ENCODE peak calls at places on chromosomes 16 and 17, in six cellular contexts. U is HepG2, O is GM12878, A is SK-N-SH, G is HCT116, E is H1. J is an unnamed sample. For H3K9me3, the result is how much of the 10 kb centered on the place peaks cover.

GRCh38 chr17:77313831-77314230 is 173.1 kb downstream of the SEC14L1 start:
- DNase-seq in G (no peak), O (no peak), A (no peak), E (no peak), U (no peak), J (no peak)

GRCh38 chr17:42513686-42514085 is 22.4 kb upstream of the NAGLU start:
- DNase-seq in A (no peak), E (no peak), G (no peak), U (no peak), O (no peak), J (no peak)

GRCh38 chr17:20008242-20009051 is 712 bp upstream of the SPECC1 start:
- DNase-seq in E (no peak), O (no peak), A (peak), G (no peak), U (no peak), J (no peak)

GRCh38 chr16:67161595-67162058 is 1.9 kb downstream of the FBXL8 start:
- DNase-seq in O (no peak), A (no peak), U (no peak), E (peak), G (no peak), J (no peak)

GRCh38 chr17:79936661-79937434 is 97.6 kb upstream of the CBX4 start:
- DNase-seq in O (no peak), A (no peak), G (no peak), E (no peak), U (no peak), J (no peak)

GRCh38 chr17:75566456-75567233 is 21.0 kb upstream of the MYO15B start:
- DNase-seq in A (no peak), E (no peak), O (no peak), U (no peak), G (no peak), J (no peak)

GRCh38 chr17:45143101-45143670 is 5.1 kb upstream of the HEXIM1 start:
- DNase-seq in A (no peak), G (no peak), U (no peak), O (no peak), E (no peak), J (no peak)

GRCh38 chr17:6457688-6458190 is 13.5 kb downstream of the PIMREG start:
- DNase-seq in O (no peak), E (no peak), U (peak), A (no peak), G (no peak), J (no peak)

GRCh38 chr16:30758988-30759461 is 2.8 kb downstream of the CFAP119 start:
- DNase-seq in E (no peak), U (no peak), G (no peak), O (no peak), A (no peak), J (no peak)

GRCh38 chr17:21002309-21003006 is 40.4 kb downstream of the USP22 start:
- DNase-seq in E (no peak), O (no peak), G (no peak), A (no peak), U (no peak), J (no peak)

GRCh38 chr17:42101513-42102292 is 3.4 kb upstream of the ZNF385C start:
- DNase-seq in A (peak), E (peak), U (peak), G (peak), O (no peak), J (no peak)

GRCh38 chr16:86828653-86829052 is 250.3 kb downstream of the FOXL1 start:
- DNase-seq in E (no peak), U (no peak), G (no peak), O (no peak), A (no peak), J (no peak)

GRCh38 chr17:27366438-27366837 is 72.5 kb downstream of the WSB1 start:
- DNase-seq in G (no peak), O (no peak), E (no peak), A (no peak), U (no peak), J (no peak)

DNA sequence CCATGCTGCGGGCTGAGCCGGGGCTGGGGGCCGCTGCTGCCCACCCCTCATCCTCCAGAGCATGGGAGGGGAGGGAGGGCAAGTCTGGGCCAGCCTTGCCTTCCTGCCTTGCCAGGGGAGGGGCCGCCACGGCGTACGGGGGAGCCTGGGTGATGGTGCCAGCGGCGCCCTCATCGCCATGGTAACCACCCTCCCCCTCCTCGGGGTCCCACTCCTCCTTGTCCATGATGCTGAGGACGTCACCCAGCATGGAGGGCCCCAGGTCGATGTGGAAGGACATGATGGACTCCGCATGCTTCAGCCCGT is 23.9 kb upstream of the CPSF4L start:
- DNase-seq in U (no peak), A (no peak), O (no peak), G (no peak), E (no peak), J (no peak)
- H3K9ac ChIP-seq in U (no peak), A (no peak), O (no peak), G (no peak), E (no peak), J (no peak)

DNA sequence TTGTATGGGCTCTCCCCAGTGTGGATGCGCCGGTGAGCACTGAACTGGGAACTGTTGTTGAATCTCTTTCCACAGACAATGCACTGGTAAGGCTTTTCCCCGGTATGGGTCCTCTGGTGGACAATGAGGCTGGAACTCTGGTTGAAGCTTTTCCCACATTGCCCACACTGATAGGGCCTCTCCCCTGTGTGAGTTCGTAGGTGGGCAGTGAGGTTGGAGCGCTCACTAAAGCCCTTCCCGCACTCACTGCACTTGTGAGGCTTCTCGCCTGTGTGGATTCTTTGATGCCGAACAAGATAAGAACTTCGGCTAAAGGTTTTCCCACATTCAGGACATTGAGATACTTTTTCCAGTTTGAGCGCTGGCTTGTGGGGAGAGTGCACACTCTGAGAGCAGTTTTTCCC is 17.8 kb downstream of the ZSCAN32 start:
- DNase-seq in E (no peak), O (no peak), A (no peak), U (no peak), G (no peak), J (no peak)
- H3K9me3 ChIP-seq in E (half or more), O (half or more), A (under half), U (under half), G (under half), J (under half)

DNA sequence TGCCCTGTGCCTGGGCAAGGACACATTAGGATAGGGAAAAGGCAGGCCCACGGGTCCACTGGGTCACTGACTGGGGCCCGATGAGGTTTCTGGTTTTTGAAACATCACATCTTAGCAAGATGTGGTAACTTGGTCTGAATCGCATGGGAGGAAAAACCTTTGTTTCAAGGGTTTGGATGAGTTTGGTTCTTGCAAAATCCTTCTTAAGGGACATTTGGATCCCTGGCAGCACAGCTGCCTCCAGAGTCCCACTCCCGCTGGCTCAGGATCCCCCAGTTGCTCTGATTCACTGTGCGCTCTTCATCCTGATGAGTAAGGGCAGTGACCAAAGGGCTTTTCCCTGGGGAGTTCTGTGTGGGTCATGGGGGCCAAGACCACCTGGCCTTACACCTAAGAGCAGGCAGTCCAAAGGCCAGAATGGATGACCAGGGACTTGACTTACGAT is 3.0 kb downstream of the DNASE1L2 start:
- DNase-seq in G (no peak), E (no peak), U (no peak), O (no peak), A (peak), J (no peak)
- TF ChIP-seq POLR2AphosphoS5 in G (no peak), E (no peak), U (no peak), O (no peak), A (no peak), J (no peak)

GRCh38 chr16:84303516-84303915 is 8.8 kb downstream of the WFDC1 start:
- DNase-seq in A (no peak), U (no peak), E (no peak), G (no peak), O (no peak), J (no peak)

GRCh38 chr16:84303023-84303422 is 8.3 kb downstream of the WFDC1 start:
- DNase-seq in U (no peak), E (no peak), G (no peak), A (no peak), O (no peak), J (no peak)

GRCh38 chr16:84302111-84302954 is 7.7 kb downstream of the WFDC1 start:
- DNase-seq in E (no peak), U (no peak), G (no peak), A (no peak), O (no peak), J (no peak)

GRCh38 chr16:84298376-84298899 is 3.8 kb downstream of the WFDC1 start:
- DNase-seq in G (no peak), U (no peak), O (no peak), A (no peak), E (no peak), J (no peak)

GRCh38 chr16:84299734-84300440 is 5.2 kb downstream of the WFDC1 start:
- DNase-seq in G (no peak), A (no peak), E (peak), O (no peak), U (no peak), J (no peak)
- H3K9ac ChIP-seq in G (no peak), A (no peak), E (no peak), O (no peak), U (no peak), J (no peak)

GRCh38 chr16:72711823-72712222 is 336.1 kb downstream of the ZFHX3 start:
- DNase-seq in E (no peak), A (no peak), U (no peak), O (no peak), G (no peak), J (no peak)
- H3K9me3 ChIP-seq in E (under half), A (under half), U (under half), O (under half), G (under half), J (under half)

DNA sequence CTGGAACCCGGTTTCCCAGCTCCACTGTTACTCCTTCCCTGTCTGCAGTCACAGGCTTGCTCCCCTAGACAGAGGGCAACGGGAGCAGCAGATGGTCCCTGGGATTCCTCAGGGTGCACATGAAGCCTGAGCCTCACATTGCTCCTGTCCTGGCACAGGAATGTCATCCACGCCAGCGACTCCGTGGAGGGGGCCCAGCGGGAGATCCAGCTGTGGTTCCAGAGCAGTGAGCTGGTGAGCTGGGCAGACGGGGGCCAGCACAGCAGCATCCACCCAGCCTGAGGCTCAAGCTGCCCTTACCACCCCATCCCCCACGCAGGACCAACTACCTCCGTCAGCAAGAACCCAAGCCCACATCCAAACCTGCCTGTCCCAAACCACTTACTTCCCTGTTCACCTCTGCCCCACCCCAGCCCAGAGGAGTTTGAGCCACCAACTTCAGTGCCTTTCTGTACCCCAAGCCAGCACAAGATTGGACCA is 1.6 kb upstream of the DECR2 start:
- DNase-seq in U (no peak), G (no peak), O (no peak), A (no peak), E (peak), J (no peak)
- TF ChIP-seq POLR2AphosphoS5 in U (no peak), G (no peak), O (no peak), A (no peak), E (no peak), J (no peak)

GRCh38 chr17:65062168-65062915 is 5.8 kb upstream of the GNA13 start:
- DNase-seq in E (no peak), A (peak), G (no peak), U (peak), O (no peak), J (no peak)
- H3K9ac ChIP-seq in E (no peak), A (no peak), G (no peak), U (no peak), O (no peak), J (no peak)

GRCh38 chr16:3306078-3306477 is 781 bp downstream of the ZNF75A start:
- DNase-seq in G (no peak), E (no peak), A (no peak), O (no peak), U (no peak), J (no peak)

GRCh38 chr16:3317315-3317999 is 12.2 kb downstream of the ZNF75A start:
- DNase-seq in O (no peak), A (no peak), G (no peak), U (no peak), E (no peak), J (no peak)

GRCh38 chr16:3311496-3311895 is 6.2 kb downstream of the ZNF75A start:
- DNase-seq in U (no peak), O (no peak), G (no peak), A (no peak), E (no peak), J (no peak)
- H3K9me3 ChIP-seq in U (under half), O (under half), G (under half), A (under half), E (half or more), J (under half)

GRCh38 chr17:52036416-52036815 is 122.1 kb downstream of the CA10 start:
- DNase-seq in A (no peak), O (no peak), G (no peak), U (no peak), E (no peak), J (no peak)

GRCh38 chr17:52032454-52032853 is 126.1 kb downstream of the CA10 start:
- DNase-seq in E (no peak), U (no peak), G (no peak), A (no peak), O (no peak), J (no peak)

GRCh38 chr17:52041123-52041617 is 117.3 kb downstream of the CA10 start:
- DNase-seq in U (no peak), G (no peak), A (no peak), E (no peak), O (no peak), J (no peak)

GRCh38 chr17:52030096-52030495 is 128.4 kb downstream of the CA10 start:
- DNase-seq in E (no peak), U (no peak), O (no peak), A (peak), G (no peak), J (no peak)

GRCh38 chr17:52035336-52035915 is 123.1 kb downstream of the CA10 start:
- DNase-seq in U (no peak), O (no peak), G (no peak), A (no peak), E (no peak), J (no peak)
- TF ChIP-seq POLR2AphosphoS5 in U (no peak), O (no peak), G (no peak), A (no peak), E (no peak), J (no peak)